ENCODE peak calls at places on chromosome 3, in eight cellular contexts. D is T1000; X is substantia nigra; I is D721Med; T is left cardiac atrium; F is H54; U is memory B cell; S is stimulated activated CD8-positive, alpha-beta memory T cell treated with anti-CD3 and anti-CD28 coated beads, Interleukin-15, amount 100 ng/mL, for 24 hours. C is an unnamed sample.

GRCh38 chr3:41202834-41203345 is 3.6 kb downstream of the CTNNB1 start:
- DNase-seq in U (no peak), I (no peak), T (no peak), S (no peak), X (no peak), F (no peak), D (peak; percentile 3), C (no peak)

GRCh38 chr3:159273070-159273469 is 471.2 kb downstream of the MFSD1 start:
- DNase-seq in I (no peak), T (no peak), D (no peak), X (no peak), S (no peak), F (no peak), U (no peak), C (no peak)

GRCh38 chr3:141434255-141434654 is 52.6 kb upstream of the RASA2 start:
- DNase-seq in T (no peak), I (no peak), U (no peak), S (no peak), F (no peak), D (no peak), X (no peak), C (no peak)

GRCh38 chr3:149902498-149903139 is 68.1 kb downstream of the PFN2 start:
- DNase-seq in S (no peak), X (no peak), D (no peak), I (no peak), F (no peak), U (no peak), T (no peak), C (no peak)

GRCh38 chr3:25313286-25313685 is 114.8 kb upstream of the RARB start:
- DNase-seq in I (no peak), T (no peak), F (no peak), D (no peak), S (no peak), X (no peak), U (no peak), C (no peak)

GRCh38 chr3:177491301-177492031 is 294.2 kb upstream of the TBL1XR1 start:
- DNase-seq in I (no peak), X (no peak), S (no peak), T (no peak), D (no peak), U (no peak), F (no peak), C (no peak)

GRCh38 chr3:134197681-134198261 is 52.9 kb downstream of the RYK start:
- DNase-seq in S (no peak), X (no peak), F (peak; percentile 53), U (no peak), D (no peak), I (no peak), T (no peak), C (peak; percentile 67)

GRCh38 chr3:177190701-177191100 is 6.6 kb downstream of the TBL1XR1 start:
- DNase-seq in I (no peak), U (no peak), S (no peak), F (no peak), D (no peak), X (no peak), T (no peak), C (no peak)

GRCh38 chr3:179811321-179812095 is 158.7 kb downstream of the USP13 start:
- DNase-seq in I (no peak), S (no peak), T (no peak), X (peak; percentile 4), U (no peak), F (peak; percentile 46), D (peak; percentile 18), C (peak; percentile 60)

GRCh38 chr3:124514681-124515080 is 215.6 kb upstream of the UMPS start:
- DNase-seq in F (no peak), S (no peak), U (no peak), I (no peak), X (no peak), D (no peak), T (no peak), C (no peak)

GRCh38 chr3:161914703-161915102 is 418.1 kb downstream of the OTOL1 start:
- DNase-seq in D (no peak), U (no peak), X (peak; percentile 20), I (no peak), F (no peak), S (no peak), T (peak; percentile 33), C (peak; percentile 13)

GRCh38 chr3:71035314-71035713 is 548.2 kb downstream of the FOXP1 start:
- DNase-seq in F (no peak), U (no peak), I (no peak), T (no peak), X (no peak), D (no peak), S (no peak), C (no peak)

GRCh38 chr3:113409676-113410075 is 31.6 kb downstream of the CFAP44 start:
- DNase-seq in T (no peak), X (no peak), I (no peak), F (no peak), U (no peak), S (no peak), D (no peak), C (no peak)

GRCh38 chr3:51963951-51964451 is 3.3 kb downstream of the PCBP4 start:
- DNase-seq in D (no peak), U (no peak), X (no peak), T (peak; percentile 35), I (no peak), S (no peak), F (no peak), C (no peak)

GRCh38 chr3:49712166-49712565 is 7.3 kb downstream of the AMIGO3 start:
- DNase-seq in F (no peak), X (no peak), T (no peak), D (no peak), U (no peak), I (no peak), S (no peak), C (no peak)

GRCh38 chr3:76938962-76939361 is 100.9 kb upstream of the ROBO2 start:
- DNase-seq in F (no peak), T (no peak), S (no peak), X (no peak), D (no peak), U (no peak), I (no peak), C (no peak)

GRCh38 chr3:123343296-123344174 is 105.4 kb downstream of the ADCY5 start:
- DNase-seq in T (no peak), D (no peak), I (no peak), F (no peak), X (no peak), S (no peak), U (no peak), C (no peak)

GRCh38 chr3:40660554-40660953 is 135.8 kb downstream of the ZNF621 start:
- DNase-seq in D (no peak), I (no peak), F (no peak), T (no peak), U (no peak), X (no peak), S (no peak), C (no peak)

GRCh38 chr3:154304116-154304786 is 20.0 kb downstream of the DHX36 start:
- DNase-seq in S (no peak), D (no peak), T (no peak), U (no peak), I (no peak), X (no peak), F (no peak), C (no peak)

GRCh38 chr3:69500604-69501003 is 114.7 kb upstream of the FRMD4B start:
- DNase-seq in I (no peak), D (no peak), S (no peak), F (no peak), U (no peak), X (peak; percentile 6), T (peak; percentile 44), C (no peak)

GRCh38 chr3:160450846-160451245 is 1.3 kb upstream of the TRIM59 start:
- DNase-seq in U (no peak), D (peak; percentile 39), S (no peak), X (no peak), I (no peak), F (peak; percentile 26), T (no peak), C (no peak)

GRCh38 chr3:13005301-13005700 is 67.9 kb downstream of the IQSEC1 start:
- DNase-seq in S (no peak), F (no peak), U (no peak), T (no peak), D (no peak), I (no peak), X (no peak), C (no peak)

GRCh38 chr3:45986303-45986982 is 9.2 kb downstream of the FYCO1 start:
- DNase-seq in T (peak; percentile 51), F (peak; percentile 50), I (no peak), U (no peak), X (no peak), D (peak; percentile 10), S (no peak), C (peak; percentile 18)

C was measured in Panc1.